ENCODE peak calls at places on chromosomes 13 and 19, in four cellular contexts. One of them, this sample, is unnamed.

GRCh38 chr13:30581582-30581981 is 36.1 kb upstream of the USPL1 start:
- DNase-seq in heart right ventricle: no peak
- DNase-seq in fibroblast of the aortic adventitia: peak; percentile 45
- DNase-seq in neural progenitor cell: peak; percentile 49
- DNase-seq in this sample: peak; percentile 41

GRCh38 chr13:37652596-37652995 is 54.0 kb upstream of the POSTN start:
- DNase-seq in fibroblast of the aortic adventitia: peak; percentile 58
- DNase-seq in heart right ventricle: no peak
- DNase-seq in neural progenitor cell: no peak
- DNase-seq in this sample: no peak

GRCh38 chr19:18322318-18322758 is 538 bp downstream of the LSM4 start:
- DNase-seq in neural progenitor cell: peak; percentile 81
- DNase-seq in heart right ventricle: no peak
- DNase-seq in fibroblast of the aortic adventitia: peak; percentile 72
- DNase-seq in this sample: peak; percentile 68

GRCh38 chr13:106418556-106418955 is 116.9 kb downstream of the EFNB2 start:
- DNase-seq in fibroblast of the aortic adventitia: peak; percentile 68
- DNase-seq in neural progenitor cell: no peak
- DNase-seq in heart right ventricle: no peak
- DNase-seq in this sample: peak; percentile 28

GRCh38 chr19:32172761-32173160 is 172.6 kb upstream of the ZNF507 start:
- DNase-seq in fibroblast of the aortic adventitia: no peak
- DNase-seq in neural progenitor cell: peak; percentile 36
- DNase-seq in heart right ventricle: no peak
- DNase-seq in this sample: no peak

GRCh38 chr19:5687360-5688198 is 2.5 kb upstream of the RPL36 start:
- DNase-seq in heart right ventricle: peak; percentile 19
- DNase-seq in neural progenitor cell: no peak
- DNase-seq in fibroblast of the aortic adventitia: no peak
- DNase-seq in this sample: no peak

GRCh38 chr13:66958611-66959010 is 271.5 kb downstream of the PCDH9 start:
- DNase-seq in neural progenitor cell: no peak
- DNase-seq in fibroblast of the aortic adventitia: no peak
- DNase-seq in heart right ventricle: no peak
- DNase-seq in this sample: no peak

GRCh38 chr19:4557971-4558941 is 1.2 kb downstream of the SEMA6B start:
- DNase-seq in heart right ventricle: no peak
- DNase-seq in neural progenitor cell: peak; percentile 67
- DNase-seq in fibroblast of the aortic adventitia: no peak
- DNase-seq in this sample: peak; percentile 39

GRCh38 chr13:106095919-106096318 is 439.5 kb downstream of the EFNB2 start:
- DNase-seq in heart right ventricle: no peak
- DNase-seq in fibroblast of the aortic adventitia: no peak
- DNase-seq in neural progenitor cell: no peak
- DNase-seq in this sample: no peak

GRCh38 chr13:41767801-41768200 is 193.1 kb downstream of the VWA8 start:
- DNase-seq in heart right ventricle: no peak
- DNase-seq in neural progenitor cell: no peak
- DNase-seq in fibroblast of the aortic adventitia: peak; percentile 62
- DNase-seq in this sample: peak; percentile 65

GRCh38 chr19:4707956-4708650 is 15.5 kb downstream of the DPP9 start:
- DNase-seq in neural progenitor cell: no peak
- DNase-seq in fibroblast of the aortic adventitia: peak; percentile 41
- DNase-seq in heart right ventricle: peak; percentile 48
- DNase-seq in this sample: peak; percentile 53

GRCh38 chr13:91572439-91572838 is 174.0 kb downstream of the GPC5 start:
- DNase-seq in neural progenitor cell: no peak
- DNase-seq in fibroblast of the aortic adventitia: no peak
- DNase-seq in heart right ventricle: no peak
- DNase-seq in this sample: no peak

GRCh38 chr13:91574756-91575155 is 176.3 kb downstream of the GPC5 start:
- DNase-seq in fibroblast of the aortic adventitia: peak; percentile 34
- DNase-seq in heart right ventricle: no peak
- DNase-seq in neural progenitor cell: no peak
- DNase-seq in this sample: peak; percentile 24

GRCh38 chr13:91579320-91579719 is 180.9 kb downstream of the GPC5 start:
- DNase-seq in neural progenitor cell: no peak
- DNase-seq in heart right ventricle: no peak
- DNase-seq in fibroblast of the aortic adventitia: no peak
- DNase-seq in this sample: no peak

GRCh38 chr13:91572944-91573535 is 174.6 kb downstream of the GPC5 start:
- DNase-seq in fibroblast of the aortic adventitia: no peak
- DNase-seq in neural progenitor cell: no peak
- DNase-seq in heart right ventricle: no peak
- DNase-seq in this sample: no peak

GRCh38 chr13:91576590-91576989 is 178.2 kb downstream of the GPC5 start:
- DNase-seq in heart right ventricle: no peak
- DNase-seq in neural progenitor cell: peak; percentile 53
- DNase-seq in fibroblast of the aortic adventitia: no peak
- DNase-seq in this sample: no peak
- TF ChIP-seq CTCF in heart right ventricle: no peak
- TF ChIP-seq CTCF in neural progenitor cell: peak; percentile 71
- TF ChIP-seq CTCF in fibroblast of the aortic adventitia: no peak
- TF ChIP-seq CTCF in this sample: no peak

GRCh38 chr19:58059681-58060080 is 599 bp downstream of the ZNF135 start:
- DNase-seq in heart right ventricle: peak; percentile 28
- DNase-seq in neural progenitor cell: no peak
- DNase-seq in fibroblast of the aortic adventitia: no peak
- DNase-seq in this sample: no peak
- H3K4me3 ChIP-seq in heart right ventricle: peak overlapping the region; percentile 80
- H3K4me3 ChIP-seq in neural progenitor cell: peak overlapping the region; percentile 62
- H3K4me3 ChIP-seq in fibroblast of the aortic adventitia: peak overlapping the region; percentile 58
- H3K4me3 ChIP-seq in this sample: peak overlapping the region; percentile 53

GRCh38 chr19:14475251-14476073 is at the start of gene PTGER1:
- DNase-seq in neural progenitor cell: peak; percentile 69
- DNase-seq in heart right ventricle: no peak
- DNase-seq in fibroblast of the aortic adventitia: peak; percentile 25
- DNase-seq in this sample: peak; percentile 36
- TF ChIP-seq CTCF in neural progenitor cell: peak; percentile 54
- TF ChIP-seq CTCF in heart right ventricle: no peak
- TF ChIP-seq CTCF in fibroblast of the aortic adventitia: peak; percentile 45
- TF ChIP-seq CTCF in this sample: peak; percentile 48

GRCh38 chr19:2371656-2372055 is 11.6 kb downstream of the TMPRSS9 start:
- DNase-seq in fibroblast of the aortic adventitia: no peak
- DNase-seq in neural progenitor cell: no peak
- DNase-seq in heart right ventricle: no peak
- DNase-seq in this sample: peak; percentile 7

GRCh38 chr19:2372076-2372612 is 12.1 kb downstream of the TMPRSS9 start:
- DNase-seq in neural progenitor cell: no peak
- DNase-seq in fibroblast of the aortic adventitia: no peak
- DNase-seq in heart right ventricle: no peak
- DNase-seq in this sample: no peak

GRCh38 chr19:2376784-2377519 is 16.9 kb downstream of the TMPRSS9 start:
- DNase-seq in fibroblast of the aortic adventitia: no peak
- DNase-seq in heart right ventricle: no peak
- DNase-seq in neural progenitor cell: no peak
- DNase-seq in this sample: no peak

GRCh38 chr19:2375341-2376121 is 15.5 kb downstream of the TMPRSS9 start:
- DNase-seq in neural progenitor cell: no peak
- DNase-seq in heart right ventricle: no peak
- DNase-seq in fibroblast of the aortic adventitia: no peak
- DNase-seq in this sample: no peak

GRCh38 chr19:2374808-2375207 is 14.7 kb downstream of the TMPRSS9 start:
- DNase-seq in neural progenitor cell: no peak
- DNase-seq in heart right ventricle: no peak
- DNase-seq in fibroblast of the aortic adventitia: peak; percentile 13
- DNase-seq in this sample: no peak
- H3K4me3 ChIP-seq in neural progenitor cell: no peak overlapping the region
- H3K4me3 ChIP-seq in heart right ventricle: no peak overlapping the region
- H3K4me3 ChIP-seq in fibroblast of the aortic adventitia: no peak overlapping the region
- H3K4me3 ChIP-seq in this sample: no peak overlapping the region

DNA sequence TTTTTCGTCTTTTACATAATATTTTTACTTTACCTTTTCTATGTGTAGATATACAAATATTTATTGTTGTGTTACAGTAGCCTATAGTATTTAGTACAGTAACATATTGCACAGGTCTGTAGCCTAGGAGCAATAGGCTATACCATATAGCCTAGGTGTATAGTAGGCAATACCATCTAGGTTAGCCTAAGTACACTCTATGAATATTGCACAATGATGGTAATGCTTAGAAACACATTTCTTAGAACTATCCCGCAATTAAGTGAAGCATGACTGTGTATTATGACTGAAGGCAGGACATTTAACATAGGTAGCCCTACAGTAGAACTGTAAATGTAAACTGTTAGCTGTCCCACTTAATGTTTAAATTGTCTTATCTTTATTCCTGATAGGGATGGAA is 964.3 kb downstream of the SLITRK1 start:
- DNase-seq in neural progenitor cell: no peak
- DNase-seq in fibroblast of the aortic adventitia: no peak
- DNase-seq in heart right ventricle: no peak
- DNase-seq in this sample: no peak
- TF ChIP-seq CTCF in neural progenitor cell: no peak
- TF ChIP-seq CTCF in fibroblast of the aortic adventitia: no peak
- TF ChIP-seq CTCF in heart right ventricle: no peak
- TF ChIP-seq CTCF in this sample: no peak

GRCh38 chr19:2503521-2504109 is 27.7 kb downstream of the GADD45B start:
- DNase-seq in neural progenitor cell: no peak
- DNase-seq in fibroblast of the aortic adventitia: peak; percentile 78
- DNase-seq in heart right ventricle: no peak
- DNase-seq in this sample: peak; percentile 87
- H3K4me3 ChIP-seq in neural progenitor cell: no peak overlapping the region
- H3K4me3 ChIP-seq in fibroblast of the aortic adventitia: no peak overlapping the region
- H3K4me3 ChIP-seq in heart right ventricle: no peak overlapping the region
- H3K4me3 ChIP-seq in this sample: no peak overlapping the region

This sample was measured in cardiac fibroblast.